ENCODE peak calls at places on chromosomes 1 and 21, in five cellular contexts. J, Y, S, V and N are unnamed samples.

GRCh38 chr1:55073187-55073916 is 34.0 kb downstream of the PCSK9 start:
- DNase-seq in J (no peak), Y (no peak), S (no peak), V (no peak), N (no peak)

GRCh38 chr1:97332716-97333115 is 588.1 kb downstream of the DPYD start:
- DNase-seq in J (no peak), Y (peak; percentile 19), S (no peak), V (peak; percentile 90), N (no peak)

GRCh38 chr21:45590726-45591618 is 48.7 kb upstream of the SLC19A1 start:
- DNase-seq in J (peak; percentile 37), Y (peak; percentile 5), S (no peak), V (no peak), N (no peak)

GRCh38 chr1:233144434-233144833 is 151.1 kb downstream of the PCNX2 start:
- DNase-seq in J (no peak), Y (no peak), S (no peak), V (no peak), N (no peak)

GRCh38 chr1:232508161-232508661 is 121.7 kb downstream of the SIPA1L2 start:
- DNase-seq in J (no peak), Y (no peak), S (no peak), V (peak; percentile 46), N (no peak)

GRCh38 chr1:109020693-109021092 is 21.2 kb downstream of the WDR47 start:
- DNase-seq in J (no peak), Y (no peak), S (no peak), V (no peak), N (no peak)

GRCh38 chr21:45788635-45789506 is 145.3 kb downstream of the PCBP3 start:
- DNase-seq in J (no peak), Y (peak; percentile 5), S (no peak), V (no peak), N (no peak)

GRCh38 chr1:173020138-173020742 is 30.5 kb downstream of the TNFSF18 start:
- DNase-seq in J (no peak), Y (no peak), S (no peak), V (no peak), N (no peak)

GRCh38 chr1:68384321-68384813 is 65.4 kb downstream of the RPE65 start:
- DNase-seq in J (no peak), Y (peak; percentile 98), S (no peak), V (peak; percentile 100), N (peak; percentile 100)

GRCh38 chr1:209220048-209220524 is 363.4 kb upstream of the CAMK1G start:
- DNase-seq in J (no peak), Y (peak; percentile 22), S (no peak), V (no peak), N (no peak)

GRCh38 chr1:108962681-108963051 is 618 bp downstream of the CLCC1 start:
- DNase-seq in J (peak; percentile 41), Y (peak; percentile 37), S (no peak), V (no peak), N (no peak)

GRCh38 chr1:39507230-39507928 is 15.9 kb downstream of the BMP8A start:
- DNase-seq in J (no peak), Y (no peak), S (no peak), V (no peak), N (no peak)

GRCh38 chr21:36209626-36210171 is 53.1 kb downstream of the DOP1B start:
- DNase-seq in J (no peak), Y (peak; percentile 73), S (peak; percentile 30), V (peak; percentile 58), N (peak; percentile 73)

GRCh38 chr1:1208713-1209433 is 2.5 kb upstream of the TNFRSF18 start:
- DNase-seq in J (no peak), Y (no peak), S (no peak), V (peak; percentile 21), N (no peak)

GRCh38 chr1:66274634-66275033 is 259.3 kb upstream of the SGIP1 start:
- DNase-seq in J (no peak), Y (peak; percentile 85), S (no peak), V (peak; percentile 47), N (peak; percentile 74)

GRCh38 chr1:210800756-210801155 is 333.2 kb downstream of the KCNH1 start:
- DNase-seq in J (no peak), Y (no peak), S (no peak), V (peak; percentile 10), N (peak; percentile 6)

GRCh38 chr1:36834586-36834985 is 199.7 kb downstream of the GRIK3 start:
- DNase-seq in J (no peak), Y (no peak), S (no peak), V (no peak), N (no peak)

GRCh38 chr1:116424438-116424837 is 51.4 kb downstream of the ATP1A1 start:
- DNase-seq in J (no peak), Y (no peak), S (no peak), V (no peak), N (no peak)

GRCh38 chr1:21852282-21853129 is 40.4 kb downstream of the LDLRAD2 start:
- DNase-seq in J (no peak), Y (no peak), S (no peak), V (no peak), N (no peak)

GRCh38 chr1:204258213-204259115 is 44.7 kb upstream of the GOLT1A start:
- DNase-seq in J (peak; percentile 72), Y (peak; percentile 15), S (peak; percentile 57), V (peak; percentile 18), N (peak; percentile 17)

GRCh38 chr1:194062962-194063361 is 876.5 kb upstream of the B3GALT2 start:
- DNase-seq in J (no peak), Y (no peak), S (no peak), V (no peak), N (no peak)

GRCh38 chr1:66723985-66724384 is 28.3 kb upstream of the DYNLT5 start:
- DNase-seq in J (no peak), Y (no peak), S (no peak), V (peak; percentile 16), N (no peak)

GRCh38 chr1:220884981-220885918 is 6.0 kb downstream of the HLX start:
- DNase-seq in J (no peak), Y (no peak), S (no peak), V (no peak), N (no peak)
- H3K4me1 ChIP-seq in J (no peaks in the 10 kb centered on the region), Y (peaks cover under 1% of the 10 kb centered on the region), S (peaks cover 13% of the 10 kb centered on the region), V (peaks cover 3% of the 10 kb centered on the region), N (no peaks in the 10 kb centered on the region)

DNA sequence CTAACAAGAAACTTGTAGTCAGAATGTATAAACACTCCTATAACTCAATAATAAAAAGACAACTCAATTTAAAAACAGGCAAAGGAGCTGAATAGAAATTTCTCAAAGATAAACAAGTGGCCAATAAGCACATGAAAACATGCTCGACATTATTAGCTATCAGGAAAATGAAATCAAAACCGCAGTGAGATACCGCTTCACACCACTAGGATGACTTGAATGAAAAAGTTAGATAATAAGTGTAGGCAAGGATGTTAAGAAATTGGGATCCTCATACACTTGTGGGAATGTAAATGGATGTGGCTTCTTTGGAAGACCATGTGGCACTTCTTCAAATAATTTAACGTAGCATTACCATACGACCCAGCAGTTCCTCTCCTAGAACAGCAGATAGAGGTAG is 8.9 kb downstream of the RALGPS2 start:
- DNase-seq in J (no peak), Y (no peak), S (no peak), V (no peak), N (no peak)
- TF ChIP-seq CTCF in J (no peak), Y (peak; percentile 25), S (no peak), V (no peak), N (peak; percentile 31)

DNA sequence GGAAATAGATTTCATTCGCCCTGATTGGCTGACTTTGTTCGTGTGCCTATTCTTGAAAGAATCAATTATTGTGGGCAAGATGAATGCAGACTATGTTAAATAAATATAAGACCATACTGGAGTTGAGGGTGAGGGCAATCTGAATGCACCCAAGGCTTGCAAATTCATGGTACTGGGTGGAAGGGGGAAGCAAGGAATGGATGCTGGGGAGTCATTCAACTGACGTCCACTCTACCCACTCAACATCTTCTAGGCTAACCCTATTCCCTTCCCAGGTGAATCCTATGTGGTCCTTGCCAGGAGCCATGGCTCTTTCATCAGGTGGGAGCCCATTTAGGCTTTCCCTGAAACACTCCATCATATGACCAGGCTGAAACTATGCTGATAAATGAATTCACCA is 5.7 kb upstream of the CYP4B1 start:
- DNase-seq in J (no peak), Y (no peak), S (no peak), V (no peak), N (no peak)
- H3K27ac ChIP-seq in J (no peak overlapping the region), Y (no peak overlapping the region), S (no peak overlapping the region), V (no peak overlapping the region), N (no peak overlapping the region)

DNA sequence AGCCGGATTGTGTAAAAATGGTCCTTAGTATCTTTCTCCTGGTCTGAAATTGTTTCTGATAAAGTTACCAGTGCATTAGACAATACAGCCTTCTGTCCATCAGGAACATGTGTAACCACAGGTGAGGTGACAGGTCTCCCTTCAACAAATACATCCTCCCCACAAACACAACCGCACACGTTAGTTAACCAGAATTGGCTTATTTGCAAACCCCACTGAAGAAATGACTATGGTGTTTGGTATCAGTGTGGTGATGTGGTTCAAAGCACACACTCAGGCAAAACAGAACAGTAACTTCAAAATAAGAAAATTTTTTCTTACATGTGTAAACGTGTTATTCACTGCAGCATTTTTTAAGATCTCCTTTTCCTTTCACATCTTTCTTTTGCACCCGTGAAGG is 517.2 kb upstream of the NR5A2 start:
- DNase-seq in J (no peak), Y (no peak), S (no peak), V (no peak), N (no peak)
- H3K4me1 ChIP-seq in J (no peaks in the 10 kb centered on the region), Y (no peaks in the 10 kb centered on the region), S (no peaks in the 10 kb centered on the region), V (no peaks in the 10 kb centered on the region), N (peaks cover 7% of the 10 kb centered on the region)

GRCh38 chr1:180920193-180920592 is 7.5 kb downstream of the KIAA1614 start:
- DNase-seq in J (no peak), Y (no peak), S (no peak), V (no peak), N (no peak)

GRCh38 chr1:180921386-180921785 is 8.7 kb downstream of the KIAA1614 start:
- DNase-seq in J (no peak), Y (no peak), S (no peak), V (no peak), N (no peak)

GRCh38 chr1:180921891-180922636 is 9.4 kb downstream of the KIAA1614 start:
- DNase-seq in J (no peak), Y (no peak), S (no peak), V (no peak), N (no peak)

GRCh38 chr1:180919183-180919700 is 6.5 kb downstream of the KIAA1614 start:
- DNase-seq in J (no peak), Y (no peak), S (no peak), V (no peak), N (no peak)

GRCh38 chr1:180920702-180921101 is 8.0 kb downstream of the KIAA1614 start:
- DNase-seq in J (no peak), Y (no peak), S (no peak), V (no peak), N (no peak)
- TF ChIP-seq CTCF in J (no peak), Y (no peak), S (no peak), V (no peak), N (peak; percentile 42)

GRCh38 chr1:156676450-156676819 is 772 bp downstream of the NES start:
- DNase-seq in J (no peak), Y (no peak), S (no peak), V (no peak), N (no peak)
- H3K27ac ChIP-seq in J (peak overlapping the region; percentile 52), Y (no peak overlapping the region), S (peak overlapping the region; percentile 93), V (peak overlapping the region; percentile 46), N (no peak overlapping the region)